ENCODE peak calls at places on chromosomes 1 and 21, in seven cellular contexts. W, F, N, L, O, T and S are unnamed samples. For H3K27me3, the result is how much of the 10 kb centered on the place peaks cover.

GRCh38 chr1:71049951-71050598 is 2.5 kb upstream of the PTGER3 start:
- DNase-seq in W (peak), F (peak), N (peak), L (no peak), O (no peak), T (no peak), S (peak)

GRCh38 chr21:45737485-45738166 is 94.1 kb downstream of the PCBP3 start:
- DNase-seq in W (no peak), F (no peak), N (no peak), L (no peak), O (no peak), T (no peak), S (no peak)

GRCh38 chr21:39141502-39141901 is 41.7 kb downstream of the PSMG1 start:
- DNase-seq in W (peak), F (no peak), N (no peak), L (no peak), O (no peak), T (no peak), S (no peak)

GRCh38 chr1:168826269-168826668 is 97.3 kb upstream of the DPT start:
- DNase-seq in W (no peak), F (no peak), N (no peak), L (no peak), O (no peak), T (no peak), S (no peak)

GRCh38 chr1:61012365-61012764 is 70.0 kb upstream of the NFIA start:
- DNase-seq in W (no peak), F (peak), N (no peak), L (no peak), O (no peak), T (no peak), S (no peak)

GRCh38 chr1:165845992-165846748 is 18.8 kb downstream of the UCK2 start:
- DNase-seq in W (no peak), F (no peak), N (no peak), L (no peak), O (no peak), T (no peak), S (no peak)

GRCh38 chr1:6171546-6172124 is 8.5 kb downstream of the CHD5 start:
- DNase-seq in W (no peak), F (peak), N (no peak), L (no peak), O (no peak), T (no peak), S (no peak)

GRCh38 chr1:174497461-174497860 is 49.7 kb downstream of the GPR52 start:
- DNase-seq in W (no peak), F (no peak), N (no peak), L (no peak), O (no peak), T (no peak), S (no peak)

GRCh38 chr1:47189844-47190562 is at the start of gene PDZK1IP1:
- DNase-seq in W (peak), F (peak), N (peak), L (peak), O (peak), T (peak), S (no peak)

GRCh38 chr1:67573481-67573880 is 111.5 kb upstream of the GADD45A start:
- DNase-seq in W (no peak), F (no peak), N (no peak), L (no peak), O (no peak), T (no peak), S (no peak)

GRCh38 chr21:14520535-14520934 is 25.6 kb downstream of the SAMSN1 start:
- DNase-seq in W (no peak), F (no peak), N (no peak), L (no peak), O (no peak), T (no peak), S (no peak)

GRCh38 chr1:100322436-100323211 is 29.7 kb upstream of the CDC14A start:
- DNase-seq in W (no peak), F (no peak), N (no peak), L (no peak), O (no peak), T (no peak), S (no peak)

GRCh38 chr21:38985423-38986378 is 180.0 kb downstream of the ETS2 start:
- DNase-seq in W (peak), F (no peak), N (no peak), L (no peak), O (no peak), T (no peak), S (no peak)

GRCh38 chr1:26290416-26291261 is 10.8 kb downstream of the SH3BGRL3 start:
- DNase-seq in W (no peak), F (no peak), N (no peak), L (no peak), O (no peak), T (peak), S (no peak)

GRCh38 chr21:37338671-37339526 is 27.7 kb upstream of the DYRK1A start:
- DNase-seq in W (peak), F (peak), N (no peak), L (no peak), O (peak), T (no peak), S (no peak)

GRCh38 chr1:224539971-224540370 is 76.1 kb upstream of the CNIH3 start:
- DNase-seq in W (no peak), F (no peak), N (no peak), L (no peak), O (no peak), T (no peak), S (no peak)

GRCh38 chr1:6345009-6345408 is 48.6 kb downstream of the ACOT7 start:
- DNase-seq in W (no peak), F (no peak), N (no peak), L (no peak), O (peak), T (peak), S (no peak)

GRCh38 chr1:228073061-228073869 is 9.2 kb upstream of the ARF1 start:
- DNase-seq in W (no peak), F (no peak), N (no peak), L (no peak), O (peak), T (peak), S (no peak)

GRCh38 chr1:202873026-202873425 is 15.9 kb downstream of the RABIF start:
- DNase-seq in W (no peak), F (no peak), N (no peak), L (no peak), O (no peak), T (no peak), S (no peak)

GRCh38 chr1:235642943-235643371 is 6.6 kb downstream of the GNG4 start:
- DNase-seq in W (no peak), F (no peak), N (no peak), L (no peak), O (no peak), T (no peak), S (no peak)

GRCh38 chr1:30088594-30089556 is 634.5 kb downstream of the MATN1 start:
- DNase-seq in W (no peak), F (no peak), N (no peak), L (no peak), O (no peak), T (no peak), S (no peak)

GRCh38 chr1:30083800-30084464 is 639.5 kb downstream of the MATN1 start:
- DNase-seq in W (peak), F (peak), N (peak), L (no peak), O (no peak), T (no peak), S (no peak)

GRCh38 chr1:30084909-30085571 is 638.3 kb downstream of the MATN1 start:
- DNase-seq in W (no peak), F (no peak), N (no peak), L (no peak), O (no peak), T (no peak), S (no peak)

GRCh38 chr1:30087465-30087864 is 635.9 kb downstream of the MATN1 start:
- DNase-seq in W (no peak), F (no peak), N (no peak), L (no peak), O (no peak), T (no peak), S (no peak)

GRCh38 chr1:30085814-30086770 is 637.3 kb downstream of the MATN1 start:
- DNase-seq in W (no peak), F (peak), N (no peak), L (no peak), O (no peak), T (peak), S (no peak)
- H3K27me3 ChIP-seq in W (under half), F (under half), N (under half), L (under half), O (under half), T (under half), S (under half)

DNA sequence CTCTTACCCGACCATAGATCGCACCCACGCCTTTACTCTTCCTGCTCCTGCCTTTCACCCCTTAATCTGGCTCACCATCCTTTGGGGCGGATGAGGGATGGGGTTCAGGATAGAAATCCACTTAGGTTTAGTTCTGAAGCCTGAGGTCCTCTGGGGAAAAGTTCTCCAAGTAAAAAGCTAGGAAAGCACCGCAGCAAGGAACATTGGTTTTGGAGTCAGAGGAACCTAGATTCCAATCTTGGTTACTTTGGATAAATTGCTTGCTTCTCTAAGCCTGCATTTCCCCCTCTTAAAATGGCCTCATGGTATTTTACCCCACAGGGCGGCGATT is 988 bp upstream of the ASAP3 start:
- DNase-seq in W (no peak), F (no peak), N (no peak), L (no peak), O (no peak), T (no peak), S (no peak)
- H3K4me3 ChIP-seq in W (peak), F (no peak), N (no peak), L (peak), O (peak), T (peak), S (peak)

GRCh38 chr1:34166191-34167090 is 1.4 kb upstream of the CSMD2 start:
- DNase-seq in W (no peak), F (no peak), N (no peak), L (no peak), O (peak), T (no peak), S (no peak)
- H3K27me3 ChIP-seq in W (under half), F (under half), N (under half), L (half or more), O (half or more), T (under half), S (under half)

GRCh38 chr1:156122519-156123355 is 8.2 kb downstream of the LMNA start:
- DNase-seq in W (no peak), F (peak), N (no peak), L (peak), O (peak), T (peak), S (no peak)
- H3K4me3 ChIP-seq in W (peak), F (no peak), N (no peak), L (peak), O (peak), T (peak), S (no peak)

GRCh38 chr1:10803971-10804820 is 7.8 kb upstream of the CASZ1 start:
- DNase-seq in W (no peak), F (no peak), N (no peak), L (peak), O (peak), T (peak), S (no peak)

GRCh38 chr1:10812387-10812915 is 16.0 kb upstream of the CASZ1 start:
- DNase-seq in W (no peak), F (no peak), N (no peak), L (no peak), O (no peak), T (no peak), S (no peak)

GRCh38 chr1:10806966-10807365 is 10.5 kb upstream of the CASZ1 start:
- DNase-seq in W (no peak), F (no peak), N (no peak), L (no peak), O (no peak), T (no peak), S (no peak)

GRCh38 chr1:10802948-10803715 is 6.7 kb upstream of the CASZ1 start:
- DNase-seq in W (no peak), F (no peak), N (no peak), L (no peak), O (no peak), T (no peak), S (no peak)

DNA sequence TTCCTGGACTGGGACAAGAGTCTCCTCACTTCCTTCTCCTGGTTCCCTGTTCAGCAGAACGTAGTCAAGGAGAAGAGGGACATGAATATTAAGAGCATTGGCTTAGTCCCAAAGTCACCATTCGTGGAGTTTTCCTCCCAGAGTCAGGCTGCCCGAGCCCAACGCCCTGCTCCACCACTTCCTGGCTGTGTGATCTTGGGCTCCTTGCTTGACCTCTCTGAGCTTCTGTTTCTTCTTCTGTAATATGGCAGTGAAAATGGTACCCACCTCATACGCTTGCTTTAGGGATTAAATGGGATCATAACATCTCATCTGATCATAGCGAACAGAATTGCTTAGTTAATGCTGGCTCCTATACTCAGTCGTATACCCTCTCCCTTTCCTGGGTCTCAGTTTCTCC is 12.0 kb upstream of the CASZ1 start:
- DNase-seq in W (no peak), F (no peak), N (no peak), L (no peak), O (no peak), T (no peak), S (no peak)
- H3K27me3 ChIP-seq in W (half or more), F (under half), N (under half), L (under half), O (under half), T (under half), S (under half)